ENCODE peak calls at places on chromosomes 6 and 20, in four cellular contexts. P is AG09319, D is osteocyte, Q is GM20000. Z is an unnamed sample.

GRCh38 chr6:108914235-108915022 is 66.2 kb downstream of the ARMC2 start:
- DNase-seq in D (no peak), Q (peak), P (no peak), Z (no peak)

GRCh38 chr6:17015551-17016381 is 86.1 kb upstream of the STMND1 start:
- DNase-seq in P (no peak), Q (no peak), D (no peak), Z (no peak)

GRCh38 chr6:140784573-140784972 is 1348.2 kb upstream of the GJE1 start:
- DNase-seq in P (no peak), Q (no peak), D (no peak), Z (no peak)

GRCh38 chr20:12153616-12154015 is 235.9 kb downstream of the BTBD3 start:
- DNase-seq in D (no peak), Q (no peak), P (no peak), Z (no peak)

GRCh38 chr6:5764401-5764955 is 242.2 kb downstream of the NRN1 start:
- DNase-seq in Q (peak), P (no peak), D (no peak), Z (no peak)

GRCh38 chr6:64383277-64383676 is 747.7 kb downstream of the PHF3 start:
- DNase-seq in P (no peak), D (no peak), Q (no peak), Z (no peak)

GRCh38 chr6:90249458-90249857 is 47.2 kb downstream of the BACH2 start:
- DNase-seq in P (no peak), D (no peak), Q (no peak), Z (no peak)

GRCh38 chr6:96787846-96788580 is 49.3 kb downstream of the GPR63 start:
- DNase-seq in Q (no peak), D (no peak), P (no peak), Z (no peak)

GRCh38 chr6:154408906-154409500 is 52.4 kb upstream of the IPCEF1 start:
- DNase-seq in Q (no peak), P (no peak), D (no peak), Z (no peak)

GRCh38 chr6:147201885-147202515 is 2.2 kb upstream of the STXBP5 start:
- DNase-seq in P (no peak), Q (peak), D (no peak), Z (no peak)

GRCh38 chr6:141463237-141463977 is 669.3 kb upstream of the GJE1 start:
- DNase-seq in P (no peak), D (no peak), Q (peak), Z (no peak)

GRCh38 chr20:61331542-61331941 is 79.5 kb downstream of the CDH4 start:
- DNase-seq in D (no peak), Q (peak), P (no peak), Z (no peak)

GRCh38 chr6:18081669-18082037 is 40.8 kb downstream of the NHLRC1 start:
- DNase-seq in Q (no peak), P (no peak), D (no peak), Z (no peak)

GRCh38 chr6:73969982-73970960 is 274.3 kb downstream of the CD109 start:
- DNase-seq in P (no peak), D (no peak), Q (no peak), Z (no peak)

GRCh38 chr6:128889870-128890269 is 6.9 kb downstream of the LAMA2 start:
- DNase-seq in P (no peak), D (no peak), Q (no peak), Z (no peak)

GRCh38 chr6:48766349-48766748 is 655.4 kb upstream of the PTCHD4 start:
- DNase-seq in P (no peak), D (no peak), Q (no peak), Z (no peak)

GRCh38 chr6:148464319-148465010 is 121.8 kb downstream of the SASH1 start:
- DNase-seq in Q (peak), P (peak), D (peak), Z (peak)

GRCh38 chr20:58040447-58041290 is 187.8 kb downstream of the ANKRD60 start:
- DNase-seq in P (no peak), D (peak), Q (no peak), Z (no peak)

GRCh38 chr20:58039569-58040092 is 188.8 kb downstream of the ANKRD60 start:
- DNase-seq in D (peak), Q (no peak), P (no peak), Z (no peak)

GRCh38 chr20:58042626-58043025 is 185.8 kb downstream of the ANKRD60 start:
- DNase-seq in Q (no peak), P (no peak), D (peak), Z (no peak)

GRCh38 chr20:58037631-58038030 is 190.8 kb downstream of the ANKRD60 start:
- DNase-seq in D (peak), Q (no peak), P (no peak), Z (no peak)

GRCh38 chr20:58038123-58038654 is 190.3 kb downstream of the ANKRD60 start:
- DNase-seq in D (peak), Q (no peak), P (no peak), Z (no peak)
- TF ChIP-seq CTCF in D (no peak), Q (no peak), P (no peak), Z (no peak)

DNA sequence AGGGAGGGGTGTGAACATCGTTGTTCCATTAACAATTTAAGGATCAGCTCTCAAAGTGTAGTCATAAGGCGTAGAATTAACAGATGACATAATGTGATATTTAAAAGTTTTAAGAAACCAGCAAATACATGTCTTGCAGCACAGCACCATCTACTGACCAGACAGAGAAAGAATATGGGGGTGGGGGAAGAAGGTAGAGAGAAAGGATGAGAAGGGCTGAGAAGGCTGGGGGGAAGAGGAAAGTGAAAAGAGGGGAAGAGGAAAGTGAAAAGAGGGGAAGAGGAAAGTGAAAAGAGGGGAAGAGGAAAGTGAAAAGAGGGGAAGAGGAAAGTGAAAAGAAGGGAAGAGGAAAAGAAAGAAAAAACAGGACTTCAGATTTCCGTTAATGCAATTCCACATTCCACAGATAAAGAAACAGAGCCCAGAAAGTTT is 80.9 kb downstream of the HAO1 start:
- DNase-seq in D (no peak), P (no peak), Q (peak), Z (no peak)
- TF ChIP-seq CTCF in D (peak), P (peak), Q (no peak), Z (no peak)

DNA sequence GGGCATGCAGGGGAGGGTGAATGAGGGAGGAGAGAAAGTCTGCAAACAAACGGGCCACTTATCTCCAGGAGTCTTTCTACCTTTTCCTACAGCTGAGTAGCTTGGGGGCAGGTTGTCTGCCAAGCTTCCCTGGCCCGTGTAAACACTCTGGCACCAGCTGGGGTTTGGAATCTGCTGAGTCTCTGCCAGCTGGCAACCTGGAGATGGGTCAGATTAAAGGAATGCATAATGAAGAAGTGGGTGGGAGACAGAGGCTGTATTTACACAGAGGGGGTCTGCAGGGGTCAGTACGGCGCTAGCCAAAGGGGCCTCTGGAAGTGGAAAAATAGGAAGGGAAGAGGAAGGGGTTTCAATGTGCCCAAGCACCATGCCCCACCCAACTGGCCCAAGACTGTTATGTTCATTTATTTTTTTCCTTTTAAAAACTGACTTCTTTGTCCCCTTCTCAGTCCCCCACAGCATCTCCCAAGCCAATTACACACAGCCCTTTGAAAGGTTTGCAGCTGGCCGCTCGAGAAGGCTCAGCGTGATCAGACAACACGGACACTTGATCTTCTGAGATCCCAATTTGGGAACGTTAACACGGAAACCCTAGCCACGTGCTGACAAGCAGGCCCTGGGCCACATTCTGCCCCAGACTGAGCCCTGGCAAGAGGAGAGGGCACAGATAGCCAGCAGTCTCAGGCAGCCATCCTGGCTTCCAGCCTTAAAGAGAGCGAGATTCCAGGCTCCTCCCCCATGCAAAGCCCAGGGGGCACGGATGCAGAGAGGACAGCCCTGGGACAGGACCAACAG is 25.2 kb downstream of the TRAM2 start:
- DNase-seq in Q (no peak), D (peak), P (no peak), Z (no peak)
- TF ChIP-seq CTCF in Q (no peak), D (peak), P (no peak), Z (no peak)

GRCh38 chr6:26009817-26010216 is 47.2 kb downstream of the TRIM38 start:
- DNase-seq in D (no peak), Q (no peak), P (no peak), Z (no peak)
- TF ChIP-seq CTCF in D (no peak), Q (no peak), P (no peak), Z (no peak)

GRCh38 chr20:34065260-34065659 is 46.8 kb downstream of the EIF2S2 start:
- DNase-seq in Q (no peak), D (no peak), P (peak), Z (no peak)
- TF ChIP-seq CTCF in Q (no peak), D (no peak), P (no peak), Z (no peak)

GRCh38 chr20:38127011-38127621 is 38.0 kb downstream of the TGM2 start:
- DNase-seq in D (no peak), Q (no peak), P (no peak), Z (no peak)

GRCh38 chr20:38126146-38126912 is 38.7 kb downstream of the TGM2 start:
- DNase-seq in Q (no peak), D (no peak), P (no peak), Z (peak)

GRCh38 chr20:38123021-38123587 is 42.0 kb downstream of the TGM2 start:
- DNase-seq in Q (no peak), P (no peak), D (peak), Z (no peak)

GRCh38 chr20:38127920-38128528 is 37.0 kb downstream of the TGM2 start:
- DNase-seq in D (no peak), Q (no peak), P (no peak), Z (no peak)

GRCh38 chr20:38125157-38126056 is 39.7 kb downstream of the TGM2 start:
- DNase-seq in D (peak), Q (no peak), P (no peak), Z (peak)
- TF ChIP-seq CTCF in D (no peak), Q (no peak), P (no peak), Z (no peak)

DNA sequence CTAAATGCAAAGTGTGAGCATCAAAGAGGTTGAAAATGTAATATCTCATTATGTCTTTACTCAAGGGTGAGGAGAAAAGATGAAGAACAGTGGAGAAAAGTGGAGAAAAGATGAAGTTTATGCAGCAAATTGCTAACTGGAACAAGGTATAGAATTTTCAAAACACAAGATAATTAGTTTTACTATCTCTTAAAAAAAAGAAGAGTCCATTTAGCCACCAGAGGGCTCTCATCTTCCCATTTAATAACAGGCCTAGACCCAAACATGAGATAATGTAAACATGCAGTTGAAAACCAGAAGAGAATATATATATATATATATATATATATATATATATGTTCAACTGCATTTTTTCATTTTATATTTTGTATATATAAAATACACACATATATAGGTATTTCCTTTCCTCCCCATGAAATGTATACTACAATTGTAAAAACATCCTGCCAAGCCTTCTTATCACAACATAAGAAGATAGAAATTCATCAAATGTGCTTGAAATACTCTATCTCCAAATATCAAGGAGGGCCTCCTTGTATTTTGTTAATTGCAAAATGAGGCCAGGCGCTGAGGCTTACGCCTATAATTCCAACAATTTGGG is 78.4 kb downstream of the ADTRP start:
- DNase-seq in Q (peak), P (peak), D (no peak), Z (no peak)
- TF ChIP-seq CTCF in Q (peak), P (peak), D (peak), Z (no peak)

DNA sequence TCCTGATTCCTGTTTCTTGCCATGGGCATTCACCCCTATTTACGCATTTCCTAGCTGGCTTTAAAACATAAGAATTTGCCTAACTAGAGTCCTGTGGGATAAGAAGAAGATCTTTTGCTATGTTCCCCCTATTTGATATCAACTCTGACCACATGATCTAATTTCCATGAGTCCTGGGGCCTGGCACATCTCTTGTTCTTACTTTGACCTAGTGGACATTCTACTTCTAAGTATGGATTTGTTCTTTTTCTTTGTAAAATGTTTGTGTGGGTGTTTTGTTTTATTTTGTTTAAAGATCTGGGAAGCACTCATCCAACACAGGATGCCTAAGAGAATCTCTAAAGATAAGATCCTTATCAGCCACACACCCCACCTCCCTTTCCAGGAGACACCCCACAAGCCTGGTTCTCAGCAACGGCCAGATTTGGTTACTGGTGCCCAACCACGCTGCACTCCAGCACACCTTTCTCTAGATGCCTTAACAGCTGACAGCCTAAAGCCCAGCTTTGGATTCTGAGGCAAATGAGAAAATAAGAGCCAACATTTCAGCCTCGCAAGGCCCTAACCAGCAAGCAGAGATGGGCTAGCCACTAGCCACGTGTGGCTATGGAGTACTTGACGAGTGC is 74.7 kb downstream of the SLC23A2 start:
- DNase-seq in P (no peak), Q (no peak), D (no peak), Z (no peak)
- TF ChIP-seq CTCF in P (no peak), Q (no peak), D (no peak), Z (no peak)

GRCh38 chr6:100721256-100721655 is 159.9 kb downstream of the ASCC3 start:
- DNase-seq in Q (no peak), D (no peak), P (no peak), Z (no peak)

GRCh38 chr6:100724696-100725095 is 156.4 kb downstream of the ASCC3 start:
- DNase-seq in Q (no peak), D (no peak), P (no peak), Z (no peak)

GRCh38 chr6:100724222-100724621 is 156.9 kb downstream of the ASCC3 start:
- DNase-seq in D (no peak), Q (no peak), P (no peak), Z (no peak)

DNA sequence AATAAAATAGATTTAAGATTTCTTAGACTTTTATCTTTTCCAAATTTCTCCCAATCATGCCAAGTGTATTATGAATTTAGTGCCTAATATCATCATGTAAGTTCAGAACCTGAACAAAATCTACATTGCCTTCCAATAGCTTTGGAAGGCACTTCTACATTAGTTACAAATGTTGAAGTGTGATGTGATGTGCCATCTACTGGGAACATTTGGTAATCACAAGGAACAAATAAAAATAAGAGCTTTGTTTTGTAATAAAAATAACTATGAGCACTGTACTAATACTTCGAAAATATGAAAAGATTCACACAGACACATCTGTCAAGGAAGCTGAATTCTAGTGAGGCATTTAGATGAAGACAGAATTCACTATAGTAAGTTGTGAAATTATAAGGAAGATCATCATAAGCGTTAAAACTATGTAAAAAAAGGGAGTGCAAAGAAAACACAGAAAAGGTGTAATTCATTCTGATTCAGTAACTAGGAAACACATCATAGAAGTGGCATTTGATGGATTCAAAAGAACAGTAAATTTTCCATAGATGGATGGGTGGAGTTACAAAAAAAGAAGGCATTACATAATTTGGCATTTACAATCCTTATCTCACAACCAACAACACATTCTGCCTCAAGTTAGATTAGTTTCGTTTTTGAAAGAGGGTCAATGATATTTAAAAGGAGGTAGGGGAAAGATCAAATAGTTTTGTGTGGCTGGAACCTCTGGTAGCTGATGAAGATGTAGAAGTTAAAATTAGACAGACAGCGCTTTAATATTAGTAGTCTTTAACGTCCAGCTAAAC is 161.0 kb downstream of the ASCC3 start:
- DNase-seq in Q (no peak), D (no peak), P (no peak), Z (no peak)
- TF ChIP-seq CTCF in Q (no peak), D (peak), P (peak), Z (no peak)

Z was measured in omental fat pad.